ENCODE peak calls at places on chromosomes 5 and 9, in four cellular contexts. Z, X, S and F are unnamed samples.
A peak's percentile ranks its signal among the peaks of the same experiment; 100 is the strongest.

GRCh38 chr5:156359452-156359851 is 32.5 kb downstream of the SGCD start:
- DNase-seq in Z (no peak), X (no peak), S (no peak), F (no peak)

GRCh38 chr9:16459421-16460148 is 410.9 kb downstream of the BNC2 start:
- DNase-seq in Z (no peak), X (no peak), S (no peak), F (no peak)

GRCh38 chr9:86186696-86187095 is 72.8 kb downstream of the C9orf153 start:
- DNase-seq in Z (no peak), X (no peak), S (no peak), F (no peak)

GRCh38 chr9:75170898-75171360 is 82.6 kb downstream of the OSTF1 start:
- DNase-seq in Z (peak; percentile 11), X (no peak), S (no peak), F (no peak)

GRCh38 chr9:131611586-131611985 is 66.3 kb downstream of the PRRT1B start:
- DNase-seq in Z (no peak), X (no peak), S (no peak), F (no peak)

GRCh38 chr9:123316053-123316718 is 39.8 kb upstream of the CRB2 start:
- DNase-seq in Z (no peak), X (no peak), S (no peak), F (no peak)

GRCh38 chr9:98324801-98325200 is 69.4 kb upstream of the TBC1D2 start:
- DNase-seq in Z (no peak), X (no peak), S (no peak), F (no peak)

GRCh38 chr5:80204808-80205614 is 50.8 kb downstream of the SERINC5 start:
- DNase-seq in Z (peak; percentile 83), X (no peak), S (no peak), F (peak; percentile 69)

GRCh38 chr5:109200221-109200620 is 209.6 kb downstream of the PJA2 start:
- DNase-seq in Z (no peak), X (no peak), S (no peak), F (no peak)

GRCh38 chr5:463952-464351 is 21.0 kb downstream of the EXOC3 start:
- DNase-seq in Z (no peak), X (no peak), S (no peak), F (peak; percentile 52)

GRCh38 chr5:35799751-35800150 is 56.9 kb upstream of the IL7R start:
- DNase-seq in Z (no peak), X (no peak), S (no peak), F (no peak)

GRCh38 chr5:35803221-35803651 is 53.5 kb upstream of the IL7R start:
- DNase-seq in Z (no peak), X (no peak), S (no peak), F (no peak)

GRCh38 chr5:35804201-35804653 is 52.5 kb upstream of the IL7R start:
- DNase-seq in Z (no peak), X (no peak), S (no peak), F (no peak)
- TF ChIP-seq SPI1 in Z (no peak), X (no peak), S (no peak), F (no peak)

GRCh38 chr5:138701678-138702077 is 51.5 kb upstream of the CTNNA1 start:
- DNase-seq in Z (no peak), X (no peak), S (no peak), F (no peak)
- TF ChIP-seq SPI1 in Z (no peak), X (no peak), S (no peak), F (no peak)

GRCh38 chr5:147346006-147346561 is 111.3 kb downstream of the STK32A start:
- DNase-seq in Z (no peak), X (no peak), S (no peak), F (no peak)

GRCh38 chr5:147349241-147349640 is 114.4 kb downstream of the STK32A start:
- DNase-seq in Z (no peak), X (no peak), S (no peak), F (no peak)

GRCh38 chr5:147344861-147345260 is 110.0 kb downstream of the STK32A start:
- DNase-seq in Z (no peak), X (no peak), S (no peak), F (no peak)

DNA sequence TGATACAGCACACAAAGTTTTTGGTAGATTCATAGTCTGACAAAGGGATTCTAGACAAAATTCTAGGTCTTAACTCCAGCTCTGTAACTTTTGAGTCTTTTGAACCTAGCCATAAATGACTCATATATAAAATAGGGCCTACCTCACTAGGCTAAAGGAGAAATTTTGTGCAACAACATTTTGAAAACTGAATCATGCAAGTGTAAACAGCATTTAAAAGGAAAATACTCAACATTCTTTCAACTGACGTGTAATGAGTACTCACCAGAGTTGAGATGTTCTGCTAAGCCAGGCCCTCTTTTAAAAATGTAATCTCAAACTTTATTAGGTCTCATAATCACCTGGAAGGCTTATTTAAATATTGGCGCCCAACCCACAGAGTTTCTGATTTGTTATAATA is 113.2 kb downstream of the STK32A start:
- DNase-seq in Z (no peak), X (no peak), S (no peak), F (no peak)
- TF ChIP-seq SPI1 in Z (no peak), X (no peak), S (no peak), F (no peak)

GRCh38 chr5:120621339-120621738 is 157.2 kb downstream of the PRR16 start:
- DNase-seq in Z (no peak), X (no peak), S (no peak), F (no peak)

GRCh38 chr5:120624021-120624563 is 160.0 kb downstream of the PRR16 start:
- DNase-seq in Z (no peak), X (no peak), S (no peak), F (no peak)
- TF ChIP-seq SPI1 in Z (no peak), X (no peak), S (no peak), F (no peak)

GRCh38 chr5:132054697-132055440 is 5.6 kb upstream of the IL3 start:
- DNase-seq in Z (no peak), X (no peak), S (no peak), F (no peak)
- TF ChIP-seq SPI1 in Z (no peak), X (no peak), S (no peak), F (no peak)

GRCh38 chr9:110620726-110621125 is 41.2 kb upstream of the SVEP1 start:
- DNase-seq in Z (no peak), X (no peak), S (no peak), F (no peak)
- TF ChIP-seq SPI1 in Z (no peak), X (no peak), S (no peak), F (no peak)